ENCODE peak calls at places on chromosomes 13 and 19, in seven cellular contexts. One of them, this sample, is unnamed.

GRCh38 chr13:24511019-24511823 is 1.4 kb downstream of the PARP4 start:
- DNase-seq in HFF-Myc: peak
- DNase-seq in H9: peak
- DNase-seq in PC-3: peak
- DNase-seq in Peyer's patch: peak
- DNase-seq in HepG2: peak
- DNase-seq in AG09319: no peak
- DNase-seq in this sample: peak

GRCh38 chr13:48828962-48829405 is 146.7 kb upstream of the FNDC3A start:
- DNase-seq in AG09319: no peak
- DNase-seq in H9: peak
- DNase-seq in Peyer's patch: no peak
- DNase-seq in HFF-Myc: no peak
- DNase-seq in PC-3: peak
- DNase-seq in HepG2: no peak
- DNase-seq in this sample: no peak

GRCh38 chr13:20381401-20381800 is 144.3 kb downstream of the CRYL1 start:
- DNase-seq in HepG2: no peak
- DNase-seq in PC-3: no peak
- DNase-seq in HFF-Myc: no peak
- DNase-seq in H9: no peak
- DNase-seq in AG09319: no peak
- DNase-seq in Peyer's patch: no peak
- DNase-seq in this sample: no peak

GRCh38 chr19:51586103-51586728 is 15.1 kb downstream of the ZNF175 start:
- DNase-seq in HFF-Myc: no peak
- DNase-seq in Peyer's patch: no peak
- DNase-seq in HepG2: no peak
- DNase-seq in PC-3: no peak
- DNase-seq in H9: no peak
- DNase-seq in AG09319: no peak
- DNase-seq in this sample: no peak

GRCh38 chr13:30615851-30616311 is 1.8 kb upstream of the USPL1 start:
- DNase-seq in H9: no peak
- DNase-seq in HFF-Myc: no peak
- DNase-seq in HepG2: peak
- DNase-seq in PC-3: peak
- DNase-seq in AG09319: no peak
- DNase-seq in Peyer's patch: no peak
- DNase-seq in this sample: peak

GRCh38 chr19:53389591-53390377 is 5.2 kb upstream of the ZNF765 start:
- DNase-seq in HepG2: no peak
- DNase-seq in PC-3: no peak
- DNase-seq in AG09319: no peak
- DNase-seq in H9: peak
- DNase-seq in HFF-Myc: no peak
- DNase-seq in Peyer's patch: no peak
- DNase-seq in this sample: no peak

GRCh38 chr13:114043421-114044053 is 69.7 kb upstream of the C13orf46 start:
- DNase-seq in AG09319: peak
- DNase-seq in HepG2: peak
- DNase-seq in HFF-Myc: peak
- DNase-seq in H9: peak
- DNase-seq in Peyer's patch: peak
- DNase-seq in PC-3: no peak
- DNase-seq in this sample: no peak

GRCh38 chr19:56252699-56253422 is 19.7 kb upstream of the EDDM13 start:
- DNase-seq in H9: peak
- DNase-seq in AG09319: peak
- DNase-seq in HepG2: peak
- DNase-seq in HFF-Myc: peak
- DNase-seq in PC-3: peak
- DNase-seq in Peyer's patch: peak
- DNase-seq in this sample: peak

GRCh38 chr13:64314286-64314685 is 2898.6 kb upstream of the PCDH20 start:
- DNase-seq in HFF-Myc: peak
- DNase-seq in Peyer's patch: no peak
- DNase-seq in H9: no peak
- DNase-seq in HepG2: no peak
- DNase-seq in AG09319: no peak
- DNase-seq in PC-3: peak
- DNase-seq in this sample: no peak

GRCh38 chr19:11693505-11694499 is 44.9 kb downstream of the ZNF823 start:
- DNase-seq in PC-3: peak
- DNase-seq in AG09319: peak
- DNase-seq in H9: peak
- DNase-seq in Peyer's patch: no peak
- DNase-seq in HFF-Myc: peak
- DNase-seq in HepG2: peak
- DNase-seq in this sample: peak

GRCh38 chr13:37595162-37595561 is 3.4 kb downstream of the POSTN start:
- DNase-seq in PC-3: no peak
- DNase-seq in Peyer's patch: no peak
- DNase-seq in HFF-Myc: no peak
- DNase-seq in HepG2: no peak
- DNase-seq in AG09319: no peak
- DNase-seq in H9: no peak
- DNase-seq in this sample: peak

GRCh38 chr19:58095328-58095727 is 2.7 kb downstream of the ZSCAN18 start:
- DNase-seq in H9: no peak
- DNase-seq in PC-3: no peak
- DNase-seq in HFF-Myc: no peak
- DNase-seq in HepG2: no peak
- DNase-seq in Peyer's patch: no peak
- DNase-seq in AG09319: no peak
- DNase-seq in this sample: no peak

GRCh38 chr19:1141944-1142343 is 32.1 kb downstream of the SBNO2 start:
- DNase-seq in HepG2: peak
- DNase-seq in H9: no peak
- DNase-seq in AG09319: no peak
- DNase-seq in Peyer's patch: no peak
- DNase-seq in HFF-Myc: no peak
- DNase-seq in PC-3: no peak
- DNase-seq in this sample: no peak

GRCh38 chr19:55300821-55301458 is 17.1 kb downstream of the BRSK1 start:
- DNase-seq in HFF-Myc: no peak
- DNase-seq in HepG2: no peak
- DNase-seq in AG09319: no peak
- DNase-seq in H9: no peak
- DNase-seq in PC-3: no peak
- DNase-seq in Peyer's patch: no peak
- DNase-seq in this sample: no peak

GRCh38 chr19:7818806-7819205 is 11.2 kb upstream of the EVI5L start:
- DNase-seq in H9: no peak
- DNase-seq in PC-3: no peak
- DNase-seq in HepG2: no peak
- DNase-seq in Peyer's patch: no peak
- DNase-seq in HFF-Myc: no peak
- DNase-seq in AG09319: no peak
- DNase-seq in this sample: no peak

GRCh38 chr19:56110515-56111448 is 10.3 kb downstream of the ZNF787 start:
- DNase-seq in HFF-Myc: no peak
- DNase-seq in PC-3: no peak
- DNase-seq in Peyer's patch: no peak
- DNase-seq in AG09319: no peak
- DNase-seq in H9: no peak
- DNase-seq in HepG2: peak
- DNase-seq in this sample: no peak

GRCh38 chr13:21465710-21466160 is 6.6 kb upstream of the ZDHHC20 start:
- DNase-seq in PC-3: peak
- DNase-seq in HFF-Myc: no peak
- DNase-seq in HepG2: peak
- DNase-seq in H9: no peak
- DNase-seq in Peyer's patch: no peak
- DNase-seq in AG09319: no peak
- DNase-seq in this sample: no peak

GRCh38 chr19:14473915-14474578 is 1.1 kb downstream of the PTGER1 start:
- DNase-seq in HepG2: no peak
- DNase-seq in HFF-Myc: no peak
- DNase-seq in AG09319: no peak
- DNase-seq in Peyer's patch: no peak
- DNase-seq in H9: no peak
- DNase-seq in PC-3: peak
- DNase-seq in this sample: no peak

GRCh38 chr13:80022146-80022545 is 318.8 kb downstream of the SPRY2 start:
- DNase-seq in HepG2: no peak
- DNase-seq in HFF-Myc: no peak
- DNase-seq in Peyer's patch: no peak
- DNase-seq in AG09319: no peak
- DNase-seq in H9: no peak
- DNase-seq in PC-3: no peak
- DNase-seq in this sample: no peak

GRCh38 chr19:19110410-19111137 is 27.7 kb downstream of the TMEM161A start:
- DNase-seq in PC-3: no peak
- DNase-seq in HFF-Myc: no peak
- DNase-seq in AG09319: no peak
- DNase-seq in H9: peak
- DNase-seq in HepG2: no peak
- DNase-seq in Peyer's patch: no peak
- DNase-seq in this sample: no peak
- TF ChIP-seq CTCF in PC-3: no peak
- TF ChIP-seq CTCF in HFF-Myc: peak
- TF ChIP-seq CTCF in AG09319: no peak
- TF ChIP-seq CTCF in H9: peak
- TF ChIP-seq CTCF in HepG2: no peak
- TF ChIP-seq CTCF in Peyer's patch: no peak
- TF ChIP-seq CTCF in this sample: no peak

GRCh38 chr13:32023698-32024097 is 7.9 kb upstream of the FRY start:
- DNase-seq in AG09319: no peak
- DNase-seq in H9: no peak
- DNase-seq in HFF-Myc: no peak
- DNase-seq in PC-3: peak
- DNase-seq in HepG2: no peak
- DNase-seq in Peyer's patch: no peak
- DNase-seq in this sample: no peak
- TF ChIP-seq CTCF in AG09319: peak
- TF ChIP-seq CTCF in H9: peak
- TF ChIP-seq CTCF in HFF-Myc: peak
- TF ChIP-seq CTCF in PC-3: peak
- TF ChIP-seq CTCF in HepG2: no peak
- TF ChIP-seq CTCF in Peyer's patch: no peak
- TF ChIP-seq CTCF in this sample: no peak

DNA sequence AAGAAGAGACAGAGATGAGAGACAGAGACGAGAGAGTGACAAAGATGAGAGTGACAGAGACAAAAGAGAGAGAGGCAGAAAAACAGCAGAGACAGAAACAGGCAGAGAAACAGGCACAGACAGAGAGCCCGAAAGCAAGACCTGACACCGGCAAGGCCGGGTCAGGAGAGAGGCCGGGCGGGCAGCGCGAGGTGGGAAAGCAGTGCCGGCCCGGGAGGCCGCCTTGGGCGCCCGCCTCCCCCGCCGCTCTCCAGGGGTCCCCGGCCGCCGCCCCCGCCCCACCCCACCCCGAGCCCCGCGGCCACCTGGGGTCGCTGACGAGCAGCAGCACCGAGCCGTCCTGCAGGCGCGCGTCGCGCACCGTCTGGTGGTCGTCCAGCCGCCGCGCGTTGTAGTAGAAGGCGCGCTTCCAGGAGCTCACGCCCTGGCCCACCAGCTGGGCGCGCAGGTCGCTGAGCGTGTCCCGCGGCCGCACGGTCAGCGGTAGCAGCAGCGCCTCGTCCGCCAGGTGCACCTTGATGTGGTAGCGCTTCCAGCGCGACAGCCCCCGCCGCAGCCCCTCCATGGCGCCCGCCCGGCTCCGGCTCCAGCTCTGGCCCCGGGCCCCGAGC is at the start of gene TINCR:
- DNase-seq in PC-3: no peak
- DNase-seq in HFF-Myc: no peak
- DNase-seq in H9: peak
- DNase-seq in AG09319: no peak
- DNase-seq in Peyer's patch: no peak
- DNase-seq in HepG2: no peak
- DNase-seq in this sample: no peak
- TF ChIP-seq CTCF in PC-3: no peak
- TF ChIP-seq CTCF in HFF-Myc: no peak
- TF ChIP-seq CTCF in H9: peak
- TF ChIP-seq CTCF in AG09319: no peak
- TF ChIP-seq CTCF in Peyer's patch: no peak
- TF ChIP-seq CTCF in HepG2: peak
- TF ChIP-seq CTCF in this sample: no peak

DNA sequence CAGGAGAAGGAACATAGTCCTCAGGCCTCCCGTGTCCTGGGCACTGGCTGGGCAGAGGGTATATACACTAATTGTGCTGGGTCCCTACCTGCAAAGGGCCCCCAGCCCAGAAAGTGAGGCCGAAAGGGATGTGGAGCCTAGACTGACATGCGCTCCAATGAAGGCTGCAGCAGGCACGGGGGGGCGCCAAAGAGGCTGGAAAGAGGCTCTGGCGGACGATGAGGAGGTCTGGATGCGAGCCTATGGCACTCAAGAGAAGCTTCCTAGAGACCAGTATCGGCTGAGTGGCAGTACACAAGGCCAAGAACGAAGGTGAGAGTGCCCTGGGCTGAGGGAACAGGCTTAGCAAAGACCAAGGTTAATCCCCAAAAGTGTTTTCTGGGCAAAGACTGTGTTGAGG is 16.6 kb downstream of the VRK3 start:
- DNase-seq in Peyer's patch: no peak
- DNase-seq in AG09319: no peak
- DNase-seq in PC-3: no peak
- DNase-seq in HepG2: no peak
- DNase-seq in H9: peak
- DNase-seq in HFF-Myc: no peak
- DNase-seq in this sample: no peak
- TF ChIP-seq CTCF in Peyer's patch: no peak
- TF ChIP-seq CTCF in AG09319: no peak
- TF ChIP-seq CTCF in PC-3: peak
- TF ChIP-seq CTCF in HepG2: peak
- TF ChIP-seq CTCF in H9: peak
- TF ChIP-seq CTCF in HFF-Myc: peak
- TF ChIP-seq CTCF in this sample: no peak

GRCh38 chr19:18833849-18834643 is 2.3 kb downstream of the UPF1 start:
- DNase-seq in PC-3: peak
- DNase-seq in H9: no peak
- DNase-seq in AG09319: no peak
- DNase-seq in HepG2: peak
- DNase-seq in Peyer's patch: no peak
- DNase-seq in HFF-Myc: no peak
- DNase-seq in this sample: no peak

GRCh38 chr19:18833141-18833476 is 1.4 kb downstream of the UPF1 start:
- DNase-seq in H9: no peak
- DNase-seq in Peyer's patch: no peak
- DNase-seq in AG09319: no peak
- DNase-seq in HepG2: no peak
- DNase-seq in HFF-Myc: no peak
- DNase-seq in PC-3: peak
- DNase-seq in this sample: no peak

GRCh38 chr19:18832331-18833140 is 777 bp downstream of the UPF1 start:
- DNase-seq in AG09319: no peak
- DNase-seq in HFF-Myc: no peak
- DNase-seq in PC-3: peak
- DNase-seq in HepG2: peak
- DNase-seq in Peyer's patch: no peak
- DNase-seq in H9: peak
- DNase-seq in this sample: no peak

GRCh38 chr19:18830488-18830887 is 1.3 kb upstream of the UPF1 start:
- DNase-seq in PC-3: no peak
- DNase-seq in H9: no peak
- DNase-seq in Peyer's patch: no peak
- DNase-seq in AG09319: no peak
- DNase-seq in HFF-Myc: no peak
- DNase-seq in HepG2: no peak
- DNase-seq in this sample: no peak

GRCh38 chr19:18831524-18832330 is at the start of gene UPF1:
- DNase-seq in PC-3: peak
- DNase-seq in Peyer's patch: peak
- DNase-seq in H9: peak
- DNase-seq in HFF-Myc: peak
- DNase-seq in HepG2: peak
- DNase-seq in AG09319: peak
- DNase-seq in this sample: no peak
- TF ChIP-seq CTCF in PC-3: no peak
- TF ChIP-seq CTCF in Peyer's patch: no peak
- TF ChIP-seq CTCF in H9: no peak
- TF ChIP-seq CTCF in HFF-Myc: no peak
- TF ChIP-seq CTCF in HepG2: peak
- TF ChIP-seq CTCF in AG09319: no peak
- TF ChIP-seq CTCF in this sample: no peak

This sample was measured in AG09309.